ENCODE peak calls at places on chromosomes 13 and 19, in seven cellular contexts. One of them, this sample, is unnamed. For H3K27me3 and H3K36me3, the result is how much of the 10 kb centered on the place peaks cover.

GRCh38 chr13:76934671-76935070 is 13.6 kb upstream of the ACOD1 start:
- DNase-seq in neural progenitor cell: no peak
- DNase-seq in Peyer's patch: no peak
- DNase-seq in breast epithelium: no peak
- DNase-seq in cardiac muscle cell: no peak
- DNase-seq in heart left ventricle: no peak
- DNase-seq in lower lobe of right lung: no peak
- DNase-seq in this sample: no peak

GRCh38 chr19:38707512-38708114 is 36.7 kb downstream of the CAPN12 start:
- DNase-seq in heart left ventricle: peak
- DNase-seq in breast epithelium: peak
- DNase-seq in lower lobe of right lung: peak
- DNase-seq in cardiac muscle cell: no peak
- DNase-seq in neural progenitor cell: no peak
- DNase-seq in Peyer's patch: peak
- DNase-seq in this sample: no peak

GRCh38 chr19:3968556-3969434 is 2.1 kb downstream of the DAPK3 start:
- DNase-seq in neural progenitor cell: peak
- DNase-seq in breast epithelium: peak
- DNase-seq in lower lobe of right lung: peak
- DNase-seq in cardiac muscle cell: peak
- DNase-seq in Peyer's patch: peak
- DNase-seq in heart left ventricle: peak
- DNase-seq in this sample: no peak

GRCh38 chr13:102597029-102598015 is 536 bp downstream of the TPP2 start:
- DNase-seq in heart left ventricle: peak
- DNase-seq in breast epithelium: no peak
- DNase-seq in lower lobe of right lung: peak
- DNase-seq in neural progenitor cell: peak
- DNase-seq in Peyer's patch: peak
- DNase-seq in cardiac muscle cell: peak
- DNase-seq in this sample: peak

GRCh38 chr13:76992548-76993001 is 694 bp downstream of the CLN5 start:
- DNase-seq in Peyer's patch: peak
- DNase-seq in neural progenitor cell: peak
- DNase-seq in breast epithelium: no peak
- DNase-seq in cardiac muscle cell: peak
- DNase-seq in lower lobe of right lung: no peak
- DNase-seq in heart left ventricle: no peak
- DNase-seq in this sample: peak

GRCh38 chr13:50589139-50589538 is 254.4 kb downstream of the DLEU7 start:
- DNase-seq in breast epithelium: no peak
- DNase-seq in cardiac muscle cell: no peak
- DNase-seq in lower lobe of right lung: no peak
- DNase-seq in heart left ventricle: no peak
- DNase-seq in neural progenitor cell: no peak
- DNase-seq in Peyer's patch: no peak
- DNase-seq in this sample: no peak

GRCh38 chr19:13095393-13095784 is 7.3 kb downstream of the LYL1 start:
- DNase-seq in neural progenitor cell: peak
- DNase-seq in cardiac muscle cell: no peak
- DNase-seq in breast epithelium: no peak
- DNase-seq in lower lobe of right lung: no peak
- DNase-seq in Peyer's patch: peak
- DNase-seq in heart left ventricle: no peak
- DNase-seq in this sample: peak

GRCh38 chr19:10454267-10454666 is 33.9 kb downstream of the PDE4A start:
- DNase-seq in breast epithelium: no peak
- DNase-seq in heart left ventricle: no peak
- DNase-seq in lower lobe of right lung: no peak
- DNase-seq in Peyer's patch: no peak
- DNase-seq in neural progenitor cell: peak
- DNase-seq in cardiac muscle cell: peak
- DNase-seq in this sample: no peak

GRCh38 chr13:48797761-48798160 is 144.0 kb downstream of the CYSLTR2 start:
- DNase-seq in Peyer's patch: no peak
- DNase-seq in cardiac muscle cell: no peak
- DNase-seq in lower lobe of right lung: no peak
- DNase-seq in neural progenitor cell: no peak
- DNase-seq in heart left ventricle: no peak
- DNase-seq in breast epithelium: no peak
- DNase-seq in this sample: no peak

GRCh38 chr19:55080121-55080914 is 4.6 kb downstream of the EPS8L1 start:
- DNase-seq in breast epithelium: peak
- DNase-seq in lower lobe of right lung: peak
- DNase-seq in neural progenitor cell: peak
- DNase-seq in heart left ventricle: peak
- DNase-seq in cardiac muscle cell: peak
- DNase-seq in Peyer's patch: peak
- DNase-seq in this sample: peak

GRCh38 chr13:109249780-109250528 is 536.4 kb downstream of the IRS2 start:
- DNase-seq in breast epithelium: no peak
- DNase-seq in neural progenitor cell: no peak
- DNase-seq in heart left ventricle: no peak
- DNase-seq in lower lobe of right lung: no peak
- DNase-seq in Peyer's patch: no peak
- DNase-seq in cardiac muscle cell: no peak
- DNase-seq in this sample: no peak

GRCh38 chr19:46159893-46160775 is 12.1 kb downstream of the IGFL2 start:
- DNase-seq in heart left ventricle: no peak
- DNase-seq in cardiac muscle cell: no peak
- DNase-seq in Peyer's patch: no peak
- DNase-seq in breast epithelium: no peak
- DNase-seq in lower lobe of right lung: no peak
- DNase-seq in neural progenitor cell: no peak
- DNase-seq in this sample: no peak

GRCh38 chr19:46159418-46159817 is 11.4 kb downstream of the IGFL2 start:
- DNase-seq in heart left ventricle: no peak
- DNase-seq in neural progenitor cell: no peak
- DNase-seq in lower lobe of right lung: no peak
- DNase-seq in Peyer's patch: no peak
- DNase-seq in cardiac muscle cell: no peak
- DNase-seq in breast epithelium: no peak
- DNase-seq in this sample: no peak

GRCh38 chr19:46150606-46151005 is 2.6 kb downstream of the IGFL2 start:
- DNase-seq in lower lobe of right lung: no peak
- DNase-seq in breast epithelium: no peak
- DNase-seq in neural progenitor cell: no peak
- DNase-seq in Peyer's patch: no peak
- DNase-seq in heart left ventricle: no peak
- DNase-seq in cardiac muscle cell: no peak
- DNase-seq in this sample: no peak

DNA sequence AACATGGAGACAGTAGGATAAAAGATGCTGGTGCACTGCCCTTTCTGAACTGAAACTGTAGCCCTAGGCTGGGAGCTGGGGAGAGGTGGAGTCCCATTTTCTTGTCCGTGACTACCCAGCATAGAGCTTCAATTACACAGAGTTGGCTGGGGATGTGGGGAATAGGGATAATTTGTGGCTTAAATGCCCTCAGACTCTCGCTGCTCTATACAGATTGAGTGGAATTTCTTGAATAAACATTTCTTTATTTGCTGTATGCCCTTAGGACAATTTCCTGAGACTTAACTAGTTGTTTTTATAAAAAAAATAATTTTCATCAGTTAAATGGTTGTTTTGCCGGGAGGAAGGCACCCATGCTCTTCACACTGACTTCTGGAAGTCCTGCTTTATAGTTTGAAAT is 7.2 kb downstream of the IGFL2 start:
- DNase-seq in breast epithelium: no peak
- DNase-seq in cardiac muscle cell: no peak
- DNase-seq in Peyer's patch: no peak
- DNase-seq in neural progenitor cell: no peak
- DNase-seq in heart left ventricle: no peak
- DNase-seq in lower lobe of right lung: no peak
- DNase-seq in this sample: no peak
- H3K27me3 ChIP-seq in breast epithelium: under half
- H3K27me3 ChIP-seq in cardiac muscle cell: under half
- H3K27me3 ChIP-seq in Peyer's patch: under half
- H3K27me3 ChIP-seq in neural progenitor cell: under half
- H3K27me3 ChIP-seq in heart left ventricle: under half
- H3K27me3 ChIP-seq in lower lobe of right lung: under half
- H3K27me3 ChIP-seq in this sample: under half

GRCh38 chr19:31338069-31338767 is 11.0 kb downstream of the TSHZ3 start:
- DNase-seq in lower lobe of right lung: no peak
- DNase-seq in heart left ventricle: peak
- DNase-seq in Peyer's patch: peak
- DNase-seq in neural progenitor cell: peak
- DNase-seq in breast epithelium: no peak
- DNase-seq in cardiac muscle cell: peak
- DNase-seq in this sample: no peak
- TF ChIP-seq CTCF in lower lobe of right lung: peak
- TF ChIP-seq CTCF in heart left ventricle: peak
- TF ChIP-seq CTCF in Peyer's patch: no peak
- TF ChIP-seq CTCF in neural progenitor cell: peak
- TF ChIP-seq CTCF in breast epithelium: peak
- TF ChIP-seq CTCF in cardiac muscle cell: peak
- TF ChIP-seq CTCF in this sample: no peak

DNA sequence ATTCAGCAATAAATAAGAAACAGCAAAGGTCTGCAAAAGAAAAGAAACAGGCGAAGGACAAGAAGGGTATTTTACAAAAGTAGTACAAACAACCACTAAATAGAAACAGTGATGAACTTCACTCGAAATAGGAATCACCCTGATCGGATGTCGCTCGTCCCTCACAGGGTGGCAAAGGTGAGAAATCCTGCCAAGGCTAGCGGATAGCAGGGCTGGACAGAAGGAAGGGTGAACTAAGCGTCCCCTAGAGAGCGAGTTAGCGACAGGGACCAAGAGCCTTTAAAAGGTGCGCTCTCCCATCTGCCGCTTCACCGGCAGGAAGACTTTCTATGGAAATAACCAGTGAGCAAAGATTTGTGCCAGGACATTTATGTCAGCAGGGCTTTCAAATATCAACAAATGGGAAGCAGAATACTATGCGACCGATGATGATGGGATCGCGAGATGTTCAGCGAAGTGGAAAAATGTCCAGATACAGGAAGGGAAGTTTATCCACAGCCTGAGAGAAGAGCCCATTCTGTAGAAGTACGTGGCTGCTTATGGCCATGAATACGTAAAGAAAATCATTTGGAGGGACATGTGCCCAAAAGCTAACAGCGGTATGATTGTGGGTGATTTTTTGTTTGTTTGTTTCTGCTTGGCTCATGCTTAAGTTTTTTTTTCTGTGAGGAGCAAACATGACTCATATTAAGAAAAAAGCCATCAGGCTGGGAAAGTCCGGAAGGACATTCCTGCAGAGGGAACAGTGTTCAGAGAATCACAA is 18.9 kb downstream of the ELAVL1 start:
- DNase-seq in Peyer's patch: no peak
- DNase-seq in breast epithelium: no peak
- DNase-seq in neural progenitor cell: no peak
- DNase-seq in lower lobe of right lung: peak
- DNase-seq in cardiac muscle cell: no peak
- DNase-seq in heart left ventricle: no peak
- DNase-seq in this sample: no peak
- H3K36me3 ChIP-seq in Peyer's patch: half or more
- H3K36me3 ChIP-seq in breast epithelium: under half
- H3K36me3 ChIP-seq in neural progenitor cell: under half
- H3K36me3 ChIP-seq in lower lobe of right lung: half or more
- H3K36me3 ChIP-seq in cardiac muscle cell: half or more
- H3K36me3 ChIP-seq in heart left ventricle: half or more
- H3K36me3 ChIP-seq in this sample: half or more

DNA sequence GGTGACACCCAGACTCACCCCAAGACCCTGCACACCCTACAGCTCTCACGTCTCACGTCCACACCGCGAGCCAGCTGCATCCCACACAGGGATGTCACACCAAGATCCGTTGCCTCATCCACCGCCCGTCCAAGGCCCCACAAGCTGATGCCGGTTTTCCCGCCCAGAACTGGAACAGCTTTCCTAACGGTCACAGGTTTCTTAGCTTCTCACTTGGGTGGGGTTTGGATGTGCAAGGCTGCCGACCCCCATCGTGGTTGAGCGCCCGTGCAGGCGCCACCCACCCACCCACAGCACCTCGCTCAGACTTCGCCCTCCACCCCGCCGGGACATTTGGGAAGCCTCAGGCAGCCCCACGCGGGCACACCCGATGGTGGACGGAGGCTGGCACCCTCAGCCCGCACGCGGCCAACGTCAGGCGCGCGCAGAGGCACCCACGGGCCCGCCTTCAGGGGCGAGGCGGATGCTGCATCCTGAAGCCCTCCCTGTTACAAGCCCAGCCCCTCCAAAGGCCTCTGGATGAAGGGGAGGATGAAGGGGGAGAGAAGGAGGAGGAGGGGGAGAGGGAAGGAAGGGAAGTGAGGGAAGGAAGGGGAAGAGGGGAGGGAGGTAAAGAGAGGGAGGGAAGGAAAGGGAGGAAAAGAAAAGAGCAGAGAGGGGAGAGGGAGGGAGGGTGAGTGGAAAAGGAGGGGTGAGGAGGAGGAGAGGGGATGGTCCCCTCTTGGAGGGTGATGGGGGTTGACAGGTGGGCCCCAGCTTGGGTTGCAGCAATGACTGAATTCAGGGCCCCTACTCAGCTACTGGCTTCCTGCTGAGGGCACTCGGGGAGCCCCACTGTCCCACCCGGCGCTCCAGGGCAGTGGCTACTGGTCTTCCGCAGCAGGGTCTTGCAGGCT is 12.8 kb downstream of the ONECUT3 start:
- DNase-seq in breast epithelium: no peak
- DNase-seq in lower lobe of right lung: no peak
- DNase-seq in heart left ventricle: no peak
- DNase-seq in Peyer's patch: no peak
- DNase-seq in neural progenitor cell: no peak
- DNase-seq in cardiac muscle cell: no peak
- DNase-seq in this sample: no peak
- H3K27me3 ChIP-seq in breast epithelium: under half
- H3K27me3 ChIP-seq in lower lobe of right lung: half or more
- H3K27me3 ChIP-seq in heart left ventricle: half or more
- H3K27me3 ChIP-seq in Peyer's patch: half or more
- H3K27me3 ChIP-seq in neural progenitor cell: half or more
- H3K27me3 ChIP-seq in cardiac muscle cell: half or more
- H3K27me3 ChIP-seq in this sample: under half

GRCh38 chr13:29835280-29836061 is 14.9 kb downstream of the UBL3 start:
- DNase-seq in lower lobe of right lung: no peak
- DNase-seq in breast epithelium: no peak
- DNase-seq in Peyer's patch: no peak
- DNase-seq in neural progenitor cell: no peak
- DNase-seq in cardiac muscle cell: no peak
- DNase-seq in heart left ventricle: no peak
- DNase-seq in this sample: no peak
- TF ChIP-seq CTCF in lower lobe of right lung: no peak
- TF ChIP-seq CTCF in breast epithelium: no peak
- TF ChIP-seq CTCF in Peyer's patch: no peak
- TF ChIP-seq CTCF in neural progenitor cell: no peak
- TF ChIP-seq CTCF in cardiac muscle cell: no peak
- TF ChIP-seq CTCF in heart left ventricle: no peak
- TF ChIP-seq CTCF in this sample: no peak

GRCh38 chr19:47153266-47153665 is 22.6 kb downstream of the SAE1 start:
- DNase-seq in breast epithelium: no peak
- DNase-seq in cardiac muscle cell: no peak
- DNase-seq in lower lobe of right lung: no peak
- DNase-seq in heart left ventricle: no peak
- DNase-seq in Peyer's patch: no peak
- DNase-seq in neural progenitor cell: no peak
- DNase-seq in this sample: no peak
- H3K36me3 ChIP-seq in breast epithelium: under half
- H3K36me3 ChIP-seq in cardiac muscle cell: under half
- H3K36me3 ChIP-seq in lower lobe of right lung: half or more
- H3K36me3 ChIP-seq in heart left ventricle: half or more
- H3K36me3 ChIP-seq in Peyer's patch: half or more
- H3K36me3 ChIP-seq in neural progenitor cell: under half
- H3K36me3 ChIP-seq in this sample: under half